ENCODE peak calls at places on chromosomes 11 and 22, in nine cellular contexts. H is heart right ventricle; Y is H7; W is foreskin fibroblast; P is cardiac muscle cell; K is CD4-positive, alpha-beta memory T cell; M is GM23248; O is GM23338; V is SJSA1. E is an unnamed sample.

GRCh38 chr22:25668437-25668836 is 73.6 kb upstream of the MYO18B start:
- DNase-seq in H (no peak), Y (no peak), W (peak), P (peak), K (no peak), M (peak), O (no peak), V (no peak), E (no peak)

GRCh38 chr22:27487600-27488450 is 313.7 kb downstream of the MN1 start:
- DNase-seq in H (no peak), Y (no peak), W (no peak), P (no peak), K (no peak), M (peak), O (no peak), V (peak), E (no peak)

GRCh38 chr11:45238724-45239123 is 47.4 kb downstream of the SYT13 start:
- DNase-seq in H (no peak), Y (no peak), W (peak), P (peak), K (no peak), M (peak), O (no peak), V (no peak), E (no peak)

GRCh38 chr11:118807800-118808778 is 17.1 kb upstream of the DDX6 start:
- DNase-seq in H (no peak), Y (no peak), W (no peak), P (no peak), K (no peak), M (no peak), O (no peak), V (no peak), E (no peak)

GRCh38 chr11:119788911-119789560 is 60.0 kb upstream of the NECTIN1 start:
- DNase-seq in H (no peak), Y (peak), W (no peak), P (no peak), K (no peak), M (no peak), O (no peak), V (no peak), E (no peak)

GRCh38 chr22:40826984-40827741 is 8.0 kb upstream of the SLC25A17 start:
- DNase-seq in H (no peak), Y (no peak), W (no peak), P (no peak), K (no peak), M (no peak), O (peak), V (no peak), E (no peak)

GRCh38 chr11:43575931-43576833 is 104.4 kb upstream of the HSD17B12 start:
- DNase-seq in H (no peak), Y (no peak), W (peak), P (peak), K (no peak), M (peak), O (no peak), V (peak), E (no peak)

GRCh38 chr11:26696330-26696729 is 25.5 kb downstream of the SLC5A12 start:
- DNase-seq in H (no peak), Y (no peak), W (no peak), P (no peak), K (no peak), M (no peak), O (no peak), V (no peak), E (no peak)

GRCh38 chr11:73431431-73431830 is 55.2 kb downstream of the RELT start:
- DNase-seq in H (no peak), Y (no peak), W (no peak), P (no peak), K (no peak), M (peak), O (no peak), V (no peak), E (no peak)

GRCh38 chr22:26846645-26847044 is 189.3 kb downstream of the MIAT start:
- DNase-seq in H (no peak), Y (no peak), W (no peak), P (no peak), K (no peak), M (no peak), O (no peak), V (peak), E (no peak)

GRCh38 chr11:75262961-75263852 is 22.6 kb downstream of the TPBGL start:
- DNase-seq in H (no peak), Y (no peak), W (no peak), P (no peak), K (no peak), M (no peak), O (no peak), V (no peak), E (peak)

GRCh38 chr11:10483584-10483983 is 28.5 kb downstream of the AMPD3 start:
- DNase-seq in H (no peak), Y (peak), W (no peak), P (no peak), K (no peak), M (no peak), O (no peak), V (no peak), E (no peak)

GRCh38 chr11:116990061-116990473 is 108.2 kb downstream of the SIK3 start:
- DNase-seq in H (no peak), Y (no peak), W (peak), P (peak), K (no peak), M (peak), O (no peak), V (no peak), E (no peak)

GRCh38 chr11:12461516-12461915 is 84.1 kb downstream of the PARVA start:
- DNase-seq in H (no peak), Y (no peak), W (peak), P (no peak), K (no peak), M (no peak), O (no peak), V (no peak), E (no peak)

GRCh38 chr11:68053117-68053516 is 14.3 kb downstream of the TCIRG1 start:
- DNase-seq in H (no peak), Y (peak), W (no peak), P (no peak), K (no peak), M (no peak), O (no peak), V (no peak), E (no peak)

GRCh38 chr11:67616431-67617242 is 9.9 kb downstream of the NDUFV1 start:
- DNase-seq in H (no peak), Y (peak), W (no peak), P (no peak), K (no peak), M (no peak), O (no peak), V (no peak), E (no peak)

GRCh38 chr11:67644472-67645418 is 5.2 kb upstream of the TBX10 start:
- DNase-seq in H (no peak), Y (peak), W (no peak), P (no peak), K (no peak), M (no peak), O (peak), V (peak), E (no peak)

GRCh38 chr11:118106789-118107335 is 20.1 kb upstream of the SMIM35 start:
- DNase-seq in H (no peak), Y (no peak), W (peak), P (peak), K (no peak), M (peak), O (no peak), V (no peak), E (no peak)

GRCh38 chr11:113446112-113446511 is 29.1 kb downstream of the DRD2 start:
- DNase-seq in H (no peak), Y (no peak), W (no peak), P (peak), K (no peak), M (peak), O (no peak), V (no peak), E (no peak)

GRCh38 chr11:104581246-104581980 is 316.8 kb downstream of the CASP12 start:
- DNase-seq in H (no peak), Y (peak), W (peak), P (no peak), K (no peak), M (no peak), O (peak), V (no peak), E (peak)

GRCh38 chr11:35237860-35238715 is 99.1 kb downstream of the CD44 start:
- DNase-seq in H (no peak), Y (peak), W (peak), P (peak), K (peak), M (no peak), O (peak), V (no peak), E (peak)

GRCh38 chr11:67584205-67584880 is 731 bp downstream of the GSTP1 start:
- DNase-seq in H (peak), Y (peak), W (peak), P (peak), K (peak), M (peak), O (peak), V (peak), E (peak)

GRCh38 chr22:27726344-27726725 is 75.2 kb downstream of the MN1 start:
- DNase-seq in H (no peak), Y (no peak), W (no peak), P (no peak), K (no peak), M (no peak), O (no peak), V (peak), E (no peak)

GRCh38 chr11:14764899-14765527 is 121.4 kb downstream of the PDE3B start:
- DNase-seq in H (no peak), Y (no peak), W (no peak), P (peak), K (peak), M (peak), O (no peak), V (no peak), E (no peak)

GRCh38 chr22:27986937-27987336 is 67.9 kb upstream of the PITPNB start:
- DNase-seq in H (no peak), Y (no peak), W (no peak), P (no peak), K (no peak), M (no peak), O (no peak), V (peak), E (no peak)

GRCh38 chr11:112564228-112564955 is 303.7 kb upstream of the PLET1 start:
- DNase-seq in H (peak), Y (no peak), W (no peak), P (peak), K (no peak), M (peak), O (no peak), V (peak), E (no peak)

GRCh38 chr11:9060700-9061111 is 30.7 kb downstream of the SCUBE2 start:
- DNase-seq in H (no peak), Y (peak), W (no peak), P (no peak), K (no peak), M (no peak), O (peak), V (no peak), E (peak)

GRCh38 chr11:102599642-102600261 is 25.4 kb downstream of the MMP20 start:
- DNase-seq in H (no peak), Y (no peak), W (peak), P (peak), K (no peak), M (peak), O (no peak), V (peak), E (no peak)

GRCh38 chr11:123434262-123434661 is 4.2 kb downstream of the GRAMD1B start:
- DNase-seq in H (no peak), Y (peak), W (peak), P (no peak), K (peak), M (peak), O (peak), V (no peak), E (peak)

GRCh38 chr11:103398829-103399228 is 289.6 kb downstream of the DYNC2H1 start:
- DNase-seq in H (no peak), Y (no peak), W (no peak), P (no peak), K (no peak), M (no peak), O (no peak), V (no peak), E (no peak)

GRCh38 chr11:12149672-12150225 is 39.4 kb downstream of the MICAL2 start:
- DNase-seq in H (no peak), Y (no peak), W (peak), P (peak), K (no peak), M (no peak), O (no peak), V (no peak), E (no peak)

GRCh38 chr11:1854949-1855885 is 2.3 kb downstream of the LSP1 start:
- DNase-seq in H (no peak), Y (no peak), W (no peak), P (no peak), K (no peak), M (no peak), O (no peak), V (no peak), E (no peak)

GRCh38 chr11:40288212-40288803 is 1171.1 kb downstream of the LRRC4C start:
- DNase-seq in H (no peak), Y (no peak), W (no peak), P (no peak), K (no peak), M (no peak), O (no peak), V (no peak), E (no peak)

GRCh38 chr11:40289370-40289769 is 1170.1 kb downstream of the LRRC4C start:
- DNase-seq in H (no peak), Y (peak), W (no peak), P (no peak), K (no peak), M (no peak), O (peak), V (no peak), E (no peak)

GRCh38 chr11:40291304-40292100 is 1168.0 kb downstream of the LRRC4C start:
- DNase-seq in H (no peak), Y (no peak), W (no peak), P (no peak), K (no peak), M (no peak), O (no peak), V (no peak), E (peak)

GRCh38 chr11:40292636-40293585 is 1166.5 kb downstream of the LRRC4C start:
- DNase-seq in H (peak), Y (peak), W (peak), P (peak), K (no peak), M (no peak), O (peak), V (no peak), E (peak)

DNA sequence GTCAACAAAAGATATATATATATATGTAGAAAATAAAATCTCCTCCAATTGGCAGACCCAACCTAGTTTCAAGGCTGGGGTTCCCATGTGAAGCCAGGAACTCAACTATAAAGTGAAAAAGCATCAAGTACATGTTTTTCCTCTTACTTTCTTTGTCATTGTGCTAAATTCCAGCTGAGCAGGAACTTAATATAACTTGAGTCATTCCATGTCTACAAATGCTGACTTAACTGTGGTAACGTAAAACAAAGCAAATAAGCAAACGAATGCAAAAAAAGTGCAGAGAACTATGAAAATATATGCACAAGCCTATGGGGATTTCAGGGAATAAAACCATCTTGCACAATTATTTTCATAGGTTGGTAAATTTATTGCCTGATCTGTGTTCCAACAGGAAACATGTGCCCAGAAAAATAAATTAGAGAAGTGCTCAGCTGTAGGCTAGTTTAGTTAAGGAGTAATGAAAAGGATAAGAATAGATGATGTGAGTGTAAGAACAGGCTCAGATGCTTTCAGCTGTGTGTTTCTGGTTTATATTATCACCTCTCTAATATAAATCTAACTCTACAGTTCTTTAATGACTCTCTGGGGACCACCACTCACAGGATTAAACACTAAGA is 1169.3 kb downstream of the LRRC4C start:
- DNase-seq in H (no peak), Y (no peak), W (no peak), P (no peak), K (no peak), M (no peak), O (no peak), V (no peak), E (no peak)
- H3K4me3 ChIP-seq in H (no peak), Y (no peak), W (no peak), P (no peak), K (no peak), M (no peak), O (no peak), V (no peak), E (peak)

GRCh38 chr11:60854140-60854846 is 1.5 kb downstream of the PTGDR2 start:
- DNase-seq in H (no peak), Y (peak), W (no peak), P (no peak), K (no peak), M (no peak), O (no peak), V (no peak), E (no peak)
- H3K4me3 ChIP-seq in H (peak), Y (no peak), W (no peak), P (no peak), K (no peak), M (no peak), O (no peak), V (no peak), E (no peak)

DNA sequence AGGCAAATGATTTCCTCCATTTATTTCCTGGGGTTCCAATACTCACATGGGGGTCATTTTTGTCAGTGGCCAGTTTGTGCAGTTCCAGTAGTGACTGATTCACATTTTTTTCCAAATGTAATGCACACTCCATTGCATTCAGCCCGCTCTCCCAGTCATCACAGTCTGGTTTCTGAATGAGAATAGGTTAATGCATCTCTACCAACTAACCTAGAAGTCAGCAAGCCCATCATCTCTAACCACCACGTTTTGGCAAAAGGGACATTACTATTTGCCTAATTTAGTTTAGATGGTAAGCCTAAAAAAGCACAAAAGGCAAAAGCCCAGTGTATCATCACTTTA is 2.5 kb downstream of the FTH1 start:
- DNase-seq in H (no peak), Y (no peak), W (no peak), P (peak), K (no peak), M (no peak), O (no peak), V (no peak), E (no peak)
- H3K4me3 ChIP-seq in H (peak), Y (peak), W (peak), P (no peak), K (peak), M (peak), O (peak), V (peak), E (peak)

GRCh38 chr22:43392385-43392989 is 19.3 kb upstream of the MPPED1 start:
- DNase-seq in H (no peak), Y (no peak), W (no peak), P (no peak), K (no peak), M (no peak), O (no peak), V (no peak), E (no peak)
- H3K4me3 ChIP-seq in H (no peak), Y (no peak), W (no peak), P (no peak), K (no peak), M (no peak), O (no peak), V (no peak), E (no peak)

GRCh38 chr11:695606-696381 is at the start of gene TMEM80:
- DNase-seq in H (peak), Y (peak), W (peak), P (peak), K (peak), M (peak), O (peak), V (peak), E (peak)
- H3K4me3 ChIP-seq in H (peak), Y (peak), W (peak), P (peak), K (peak), M (peak), O (peak), V (peak), E (peak)

GRCh38 chr22:19524170-19525115 is at the start of gene CLDN5:
- DNase-seq in H (peak), Y (peak), W (peak), P (peak), K (no peak), M (peak), O (peak), V (peak), E (peak)
- H3K4me3 ChIP-seq in H (peak), Y (peak), W (peak), P (peak), K (peak), M (peak), O (peak), V (peak), E (peak)

GRCh38 chr11:65788801-65789200 is 1.9 kb downstream of the OVOL1 start:
- DNase-seq in H (no peak), Y (peak), W (no peak), P (no peak), K (no peak), M (no peak), O (no peak), V (no peak), E (no peak)
- H3K4me3 ChIP-seq in H (no peak), Y (no peak), W (no peak), P (no peak), K (no peak), M (no peak), O (peak), V (no peak), E (no peak)

DNA sequence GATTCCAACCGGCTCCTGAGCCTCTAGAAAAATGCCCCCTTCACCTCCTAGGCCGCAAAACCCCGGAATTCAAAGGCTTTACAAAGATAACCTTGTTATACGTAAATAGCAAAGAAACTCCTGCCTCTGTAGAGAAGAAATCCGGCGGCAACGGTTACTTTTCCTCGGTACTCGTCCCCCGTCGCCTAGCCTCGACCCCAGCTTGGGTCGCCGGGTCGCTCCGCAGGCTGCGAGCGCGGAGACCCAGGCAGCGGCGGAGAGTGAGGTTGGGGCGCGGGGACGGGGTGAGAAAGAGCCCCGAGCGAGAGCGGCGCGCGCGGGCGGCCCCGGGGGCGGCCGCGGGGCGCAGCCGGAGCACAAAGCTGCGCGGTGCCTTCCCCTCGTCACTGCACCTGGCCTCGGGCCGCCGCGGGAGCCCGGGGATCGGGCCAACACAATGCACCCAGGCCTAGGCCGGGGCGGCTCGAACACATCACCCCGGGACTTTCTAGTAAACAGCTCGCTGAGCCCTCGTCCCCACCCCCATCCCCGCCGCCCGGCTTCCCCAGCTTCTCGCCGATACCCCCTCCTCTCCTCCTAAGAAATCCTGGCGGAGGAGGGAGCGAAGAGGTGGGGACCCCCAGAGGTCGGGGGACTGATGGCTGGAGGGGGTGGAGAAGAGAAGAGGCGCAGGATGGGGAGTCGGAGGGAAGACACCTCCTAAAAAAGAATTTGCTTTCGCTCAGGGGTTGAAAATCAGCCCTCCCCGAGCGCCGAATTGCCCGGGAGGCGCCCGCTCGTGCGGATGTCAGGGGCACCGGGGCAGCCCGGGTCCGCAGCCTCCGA is 874 bp downstream of the MPPED2 start:
- DNase-seq in H (peak), Y (peak), W (no peak), P (no peak), K (no peak), M (peak), O (peak), V (peak), E (peak)
- H3K4me3 ChIP-seq in H (peak), Y (peak), W (peak), P (peak), K (no peak), M (peak), O (peak), V (peak), E (peak)

GRCh38 chr22:37604875-37605274 is 3.8 kb upstream of the GGA1 start:
- DNase-seq in H (no peak), Y (no peak), W (no peak), P (no peak), K (peak), M (no peak), O (no peak), V (no peak), E (no peak)

GRCh38 chr22:37601203-37601539 is 7.5 kb upstream of the GGA1 start:
- DNase-seq in H (no peak), Y (peak), W (no peak), P (no peak), K (no peak), M (no peak), O (no peak), V (no peak), E (no peak)

GRCh38 chr22:37604074-37604473 is 4.6 kb upstream of the GGA1 start:
- DNase-seq in H (no peak), Y (no peak), W (no peak), P (no peak), K (no peak), M (no peak), O (no peak), V (no peak), E (no peak)

GRCh38 chr22:37599161-37599560 is 9.5 kb upstream of the GGA1 start:
- DNase-seq in H (no peak), Y (no peak), W (no peak), P (no peak), K (no peak), M (no peak), O (no peak), V (no peak), E (no peak)

GRCh38 chr22:37601540-37602442 is 6.8 kb upstream of the GGA1 start:
- DNase-seq in H (no peak), Y (peak), W (peak), P (peak), K (no peak), M (peak), O (peak), V (no peak), E (peak)
- H3K4me3 ChIP-seq in H (no peak), Y (peak), W (no peak), P (no peak), K (no peak), M (peak), O (peak), V (no peak), E (peak)